ENCODE peak calls at places on chromosome 6, in six cellular contexts. H is CD4-positive, alpha-beta T cell; A is cardiac fibroblast; O is heart right ventricle; B is tibial artery; U is natural killer cell. Z is an unnamed sample.

GRCh38 chr6:42417641-42418112 is 34.0 kb downstream of the TRERF1 start:
- DNase-seq in H (peak), A (no peak), U (peak), O (no peak), B (no peak), Z (no peak)

GRCh38 chr6:136284909-136285308 is 4.7 kb downstream of the BCLAF1 start:
- DNase-seq in O (no peak), U (no peak), A (peak), B (no peak), H (no peak), Z (peak)

GRCh38 chr6:81326856-81327561 is 425.5 kb downstream of the TENT5A start:
- DNase-seq in U (no peak), O (peak), H (no peak), B (no peak), A (peak), Z (peak)

GRCh38 chr6:1515280-1515679 is 94.4 kb upstream of the FOXC1 start:
- DNase-seq in B (no peak), H (no peak), U (no peak), A (no peak), O (no peak), Z (no peak)

GRCh38 chr6:11972270-11972669 is 39.8 kb upstream of the HIVEP1 start:
- DNase-seq in B (no peak), U (no peak), A (no peak), H (no peak), O (no peak), Z (no peak)

GRCh38 chr6:125835221-125835744 is 44.5 kb downstream of the NCOA7 start:
- DNase-seq in H (no peak), A (peak), U (no peak), B (no peak), O (no peak), Z (peak)

GRCh38 chr6:142943746-142944125 is 1.2 kb downstream of the HIVEP2 start:
- DNase-seq in B (peak), H (peak), U (peak), O (peak), A (peak), Z (peak)

GRCh38 chr6:137043710-137044365 is 927 bp downstream of the IL20RA start:
- DNase-seq in U (no peak), H (no peak), O (no peak), B (no peak), A (peak), Z (peak)

GRCh38 chr6:133185731-133186130 is 55.4 kb upstream of the EYA4 start:
- DNase-seq in B (no peak), O (no peak), H (no peak), A (no peak), U (no peak), Z (no peak)

GRCh38 chr6:121944361-121944760 is 455.1 kb upstream of the HSF2 start:
- DNase-seq in A (peak), O (no peak), U (no peak), H (no peak), B (no peak), Z (no peak)

GRCh38 chr6:170203212-170203611 is 87.7 kb downstream of the DLL1 start:
- DNase-seq in U (no peak), A (no peak), H (no peak), O (no peak), B (no peak), Z (peak)

GRCh38 chr6:137370871-137371633 is 123.1 kb downstream of the OLIG3 start:
- DNase-seq in A (peak), U (no peak), O (no peak), H (no peak), B (no peak), Z (peak)

GRCh38 chr6:130713144-130713543 is 114.1 kb upstream of the SMLR1 start:
- DNase-seq in O (no peak), B (no peak), U (no peak), A (no peak), H (no peak), Z (no peak)

GRCh38 chr6:138404666-138405337 is 779 bp downstream of the HEBP2 start:
- DNase-seq in A (peak), U (peak), B (peak), O (no peak), H (peak), Z (peak)

GRCh38 chr6:147170269-147170668 is 33.9 kb upstream of the STXBP5 start:
- DNase-seq in B (no peak), U (no peak), O (no peak), A (peak), H (no peak), Z (peak)

GRCh38 chr6:10424005-10424404 is 9.1 kb upstream of the TFAP2A start:
- DNase-seq in H (no peak), U (no peak), A (no peak), B (no peak), O (no peak), Z (no peak)

GRCh38 chr6:19731286-19731685 is 105.9 kb upstream of the ID4 start:
- DNase-seq in O (no peak), H (no peak), B (no peak), U (no peak), A (peak), Z (peak)

GRCh38 chr6:112318505-112318904 is 28.6 kb upstream of the RFPL4B start:
- DNase-seq in H (no peak), A (no peak), U (no peak), B (no peak), O (no peak), Z (no peak)

GRCh38 chr6:147382945-147383554 is 125.4 kb upstream of the SAMD5 start:
- DNase-seq in B (no peak), O (no peak), A (peak), U (no peak), H (no peak), Z (peak)

GRCh38 chr6:123803862-123804681 is at the start of gene NKAIN2:
- DNase-seq in A (no peak), H (no peak), O (peak), B (no peak), U (no peak), Z (no peak)

GRCh38 chr6:108588586-108588985 is 27.9 kb downstream of the FOXO3 start:
- DNase-seq in B (no peak), H (no peak), A (peak), O (no peak), U (no peak), Z (peak)

GRCh38 chr6:48144024-48144423 is 33.0 kb upstream of the PTCHD4 start:
- DNase-seq in U (no peak), A (no peak), H (no peak), B (no peak), O (no peak), Z (peak)

GRCh38 chr6:42963855-42964605 is 3.5 kb downstream of the GNMT start:
- DNase-seq in U (no peak), O (no peak), A (peak), H (no peak), B (no peak), Z (peak)

GRCh38 chr6:91149246-91149645 is 562.4 kb upstream of the MAP3K7 start:
- DNase-seq in A (no peak), U (no peak), B (no peak), O (no peak), H (no peak), Z (peak)

GRCh38 chr6:84052204-84052882 is 18.8 kb downstream of the MRAP2 start:
- DNase-seq in B (peak), H (no peak), A (peak), O (peak), U (no peak), Z (peak)

GRCh38 chr6:18245079-18245478 is 19.3 kb downstream of the DEK start:
- DNase-seq in O (no peak), B (no peak), A (no peak), U (no peak), H (no peak), Z (no peak)

GRCh38 chr6:150004101-150004782 is 21.1 kb downstream of the RAET1L start:
- DNase-seq in B (peak), U (no peak), H (no peak), O (no peak), A (no peak), Z (no peak)

GRCh38 chr6:43391448-43392031 is 22.1 kb upstream of the ZNF318 start:
- DNase-seq in B (no peak), U (peak), H (no peak), A (no peak), O (no peak), Z (peak)

GRCh38 chr6:44624226-44624625 is 236.7 kb downstream of the CDC5L start:
- DNase-seq in A (no peak), U (no peak), H (no peak), B (no peak), O (no peak), Z (no peak)

GRCh38 chr6:10518461-10519216 is 2.5 kb upstream of the GCNT2 start:
- DNase-seq in H (no peak), B (no peak), O (no peak), A (peak), U (no peak), Z (no peak)

GRCh38 chr6:41488392-41489129 is 57.6 kb upstream of the FOXP4 start:
- DNase-seq in A (peak), O (peak), B (no peak), U (no peak), H (no peak), Z (peak)

GRCh38 chr6:111646942-111647341 is 41.3 kb upstream of the TRAF3IP2 start:
- DNase-seq in H (no peak), O (no peak), U (no peak), B (peak), A (peak), Z (peak)

GRCh38 chr6:142735182-142735581 is 209.8 kb downstream of the HIVEP2 start:
- DNase-seq in U (no peak), H (no peak), O (no peak), B (no peak), A (peak), Z (peak)

GRCh38 chr6:63573899-63574553 is 1.7 kb downstream of the LOC128125822 start:
- DNase-seq in B (no peak), A (peak), O (peak), U (no peak), H (peak), Z (peak)

GRCh38 chr6:36563928-36564284 is 16.6 kb upstream of the STK38 start:
- DNase-seq in H (no peak), A (no peak), B (no peak), O (no peak), U (no peak), Z (no peak)

GRCh38 chr6:36556281-36556680 is 9.0 kb upstream of the STK38 start:
- DNase-seq in B (no peak), H (no peak), O (no peak), U (no peak), A (no peak), Z (no peak)

GRCh38 chr6:36559394-36559793 is 12.1 kb upstream of the STK38 start:
- DNase-seq in A (no peak), B (no peak), O (no peak), U (no peak), H (no peak), Z (no peak)

GRCh38 chr6:36563237-36563927 is 16.1 kb upstream of the STK38 start:
- DNase-seq in O (no peak), B (no peak), U (no peak), A (peak), H (no peak), Z (peak)

DNA sequence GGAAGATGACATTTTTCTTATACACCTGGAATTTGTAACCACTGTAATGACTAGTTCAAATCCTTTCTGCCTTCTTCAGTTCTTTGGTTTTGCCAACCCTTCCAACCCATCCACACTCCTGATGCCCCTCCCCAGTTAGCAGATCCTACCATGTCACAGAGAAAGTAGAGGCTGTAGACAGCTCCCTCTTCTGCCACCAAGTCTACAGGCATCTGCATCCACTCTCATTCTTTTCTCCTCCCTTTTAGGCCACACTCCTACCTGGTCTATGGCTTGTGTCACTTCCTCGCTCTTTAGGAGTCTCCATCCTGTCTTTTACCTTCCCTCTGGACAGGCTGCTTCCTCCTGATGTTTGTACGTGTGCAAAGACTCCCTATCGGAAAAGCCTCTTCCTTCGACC is 13.5 kb upstream of the STK38 start:
- DNase-seq in A (no peak), H (no peak), O (no peak), U (no peak), B (no peak), Z (no peak)
- TF ChIP-seq CTCF in A (no peak), H (no peak), O (no peak), U (no peak), B (no peak), Z (no peak)

DNA sequence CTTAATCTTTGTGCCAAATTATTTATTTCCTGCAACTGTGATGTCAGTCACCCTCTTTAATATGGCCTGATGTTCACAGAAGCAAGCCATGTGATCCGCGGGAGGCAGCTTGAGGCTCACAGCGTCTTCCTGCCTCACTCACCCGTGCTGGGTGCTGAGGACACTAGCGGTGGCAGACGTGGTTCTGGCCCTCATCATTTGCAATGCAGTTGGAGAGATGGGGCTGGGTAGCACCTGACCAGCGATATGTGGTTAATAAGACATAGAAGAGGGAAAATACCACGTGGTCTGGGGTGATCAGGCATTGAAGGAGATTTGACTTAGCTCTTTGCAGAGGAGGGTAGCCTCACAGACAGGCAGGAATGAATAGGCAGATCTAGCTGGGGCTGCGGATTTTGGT is 264.7 kb downstream of the TMEM242 start:
- DNase-seq in H (no peak), A (no peak), B (no peak), U (peak), O (no peak), Z (no peak)
- TF ChIP-seq CTCF in H (no peak), A (no peak), B (no peak), U (no peak), O (no peak), Z (no peak)

GRCh38 chr6:118562248-118562647 is 14.2 kb downstream of the PLN start:
- DNase-seq in H (no peak), O (no peak), U (no peak), A (no peak), B (no peak), Z (no peak)

GRCh38 chr6:118567974-118568373 is 19.9 kb downstream of the PLN start:
- DNase-seq in O (no peak), B (no peak), U (no peak), H (no peak), A (no peak), Z (no peak)

GRCh38 chr6:118569498-118569897 is 21.4 kb downstream of the PLN start:
- DNase-seq in U (no peak), H (no peak), O (no peak), A (no peak), B (no peak), Z (no peak)

GRCh38 chr6:118562959-118563358 is 14.9 kb downstream of the PLN start:
- DNase-seq in U (no peak), H (no peak), B (no peak), O (no peak), A (peak), Z (no peak)

DNA sequence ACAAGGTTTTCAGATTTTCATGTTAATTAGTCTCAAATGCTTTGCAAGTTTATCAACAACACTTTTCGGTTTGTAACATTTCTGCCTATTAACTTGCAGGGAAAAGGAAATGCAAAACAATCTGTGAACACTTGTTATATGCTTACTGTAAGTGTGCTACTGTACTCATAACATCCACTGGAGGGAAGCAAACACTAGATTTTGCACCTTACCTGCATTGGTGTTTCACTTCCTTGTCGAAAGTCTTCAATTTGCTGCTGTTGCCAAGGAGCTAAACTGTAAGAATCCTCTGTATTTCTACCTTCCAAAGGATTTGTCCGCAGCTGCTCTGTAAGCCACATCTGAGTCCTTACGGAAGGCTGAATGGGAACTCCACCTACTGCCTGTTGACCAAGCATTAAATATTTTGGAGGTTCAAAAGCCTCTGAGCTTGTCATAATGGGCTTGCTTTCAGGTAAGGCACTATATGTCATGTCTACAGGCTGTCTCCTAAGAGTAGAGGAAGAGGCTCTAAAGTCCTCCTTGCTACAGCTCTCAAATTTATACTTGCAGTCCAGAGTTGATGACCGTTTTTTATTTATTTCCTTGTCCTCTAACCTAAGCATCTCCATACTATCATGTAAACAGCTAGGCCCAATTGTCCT is 17.3 kb downstream of the PLN start:
- DNase-seq in H (peak), B (no peak), A (no peak), O (no peak), U (no peak), Z (no peak)
- TF ChIP-seq CTCF in H (peak), B (no peak), A (peak), O (peak), U (peak), Z (peak)

GRCh38 chr6:35972471-35972985 is 51.6 kb upstream of the SRPK1 start:
- DNase-seq in A (no peak), B (no peak), U (no peak), O (no peak), H (no peak), Z (no peak)
- TF ChIP-seq CTCF in A (peak), B (no peak), U (no peak), O (no peak), H (no peak), Z (no peak)

GRCh38 chr6:55011034-55011433 is 163.3 kb upstream of the HCRTR2 start:
- DNase-seq in H (no peak), B (no peak), U (no peak), O (no peak), A (no peak), Z (no peak)
- TF ChIP-seq CTCF in H (no peak), B (no peak), U (no peak), O (no peak), A (no peak), Z (no peak)

GRCh38 chr6:145042559-145042958 is 692.8 kb downstream of the EPM2A start:
- DNase-seq in B (no peak), A (no peak), O (no peak), U (no peak), H (no peak), Z (no peak)
- TF ChIP-seq CTCF in B (no peak), A (peak), O (no peak), U (no peak), H (no peak), Z (peak)

GRCh38 chr6:90144928-90145520 is 151.6 kb downstream of the BACH2 start:
- DNase-seq in O (no peak), U (no peak), B (no peak), H (no peak), A (no peak), Z (no peak)

GRCh38 chr6:90149280-90149679 is 147.4 kb downstream of the BACH2 start:
- DNase-seq in B (no peak), H (no peak), A (no peak), O (no peak), U (no peak), Z (no peak)

GRCh38 chr6:90148867-90149266 is 147.8 kb downstream of the BACH2 start:
- DNase-seq in A (no peak), O (no peak), B (no peak), U (no peak), H (no peak), Z (no peak)

GRCh38 chr6:90146024-90146423 is 150.6 kb downstream of the BACH2 start:
- DNase-seq in O (no peak), H (no peak), A (no peak), U (no peak), B (no peak), Z (no peak)

GRCh38 chr6:90146914-90147668 is 149.6 kb downstream of the BACH2 start:
- DNase-seq in H (no peak), U (no peak), A (no peak), B (no peak), O (no peak), Z (no peak)
- TF ChIP-seq CTCF in H (no peak), U (no peak), A (no peak), B (no peak), O (no peak), Z (no peak)

GRCh38 chr6:100099189-100100074 is 105.4 kb upstream of the MCHR2 start:
- DNase-seq in B (no peak), H (no peak), U (no peak), O (no peak), A (peak), Z (peak)
- TF ChIP-seq CTCF in B (peak), H (peak), U (peak), O (peak), A (peak), Z (peak)

DNA sequence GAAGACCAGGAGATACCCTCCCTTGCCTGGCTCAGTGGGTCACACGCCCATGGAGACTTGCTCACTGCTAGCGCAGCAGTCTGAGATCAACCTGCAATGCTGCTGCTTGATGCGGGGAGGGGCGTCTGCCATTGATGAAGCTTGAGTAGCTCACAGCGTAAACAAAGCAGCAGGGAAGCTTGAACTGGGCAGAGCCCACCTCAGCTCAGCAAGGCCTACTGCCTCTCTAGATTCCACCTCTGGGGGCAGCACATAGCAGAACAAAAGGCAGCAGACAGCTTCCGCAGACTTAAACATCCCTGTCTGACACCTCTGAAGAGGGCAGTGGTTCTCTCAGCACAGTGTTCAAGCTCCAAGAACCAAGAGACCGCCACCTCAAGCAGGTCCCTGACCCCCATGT is 271.3 kb downstream of the ESR1 start:
- DNase-seq in U (no peak), A (no peak), O (no peak), B (no peak), H (no peak), Z (no peak)
- TF ChIP-seq CTCF in U (no peak), A (no peak), O (no peak), B (no peak), H (no peak), Z (no peak)

DNA sequence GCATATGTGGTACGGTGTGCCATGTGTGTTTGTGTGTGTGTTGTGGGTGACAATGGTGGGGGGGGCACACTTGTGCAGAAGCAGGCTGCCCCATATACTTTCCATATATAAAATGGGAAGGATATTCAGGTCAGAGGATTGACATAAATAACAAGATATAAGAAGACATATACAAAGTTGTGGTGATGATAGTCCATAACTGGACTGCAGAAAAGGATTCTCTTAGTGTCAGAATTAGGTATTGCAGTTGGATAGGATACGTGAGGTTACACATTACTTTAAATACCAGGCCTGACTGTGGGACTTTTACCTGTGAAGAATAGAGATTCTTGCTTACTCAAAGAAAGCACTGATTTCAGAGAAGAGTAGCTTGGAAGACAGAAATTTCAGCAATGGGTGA is 1260.3 kb downstream of the EPHA7 start:
- DNase-seq in A (no peak), H (no peak), O (no peak), B (no peak), U (no peak), Z (no peak)
- TF ChIP-seq CTCF in A (no peak), H (no peak), O (no peak), B (no peak), U (no peak), Z (no peak)

Z was measured in fibroblast of villous mesenchyme.